ENCODE peak calls at places on chromosomes 3 and 15, in six cellular contexts. One of them, this sample, is unnamed.

GRCh38 chr3:167109746-167110145 is 270.4 kb downstream of the ZBBX start:
- DNase-seq in activated T-helper 9 cell treated with anti-CD3 and anti-CD28 coated beads, Interleukin-2, amount 50 U/mL, for 16 hours: no peak
- DNase-seq in NCI-H524 treated with DMSO at 0.1 percent for 48 hours: no peak
- DNase-seq in nucleus accumbens: no peak
- DNase-seq in choroid plexus epithelial cell: no peak
- DNase-seq in SK-N-DZ: no peak
- DNase-seq in this sample: no peak

GRCh38 chr3:56019490-56019889 is 448.8 kb downstream of the ERC2 start:
- DNase-seq in choroid plexus epithelial cell: no peak
- DNase-seq in activated T-helper 9 cell treated with anti-CD3 and anti-CD28 coated beads, Interleukin-2, amount 50 U/mL, for 16 hours: no peak
- DNase-seq in NCI-H524 treated with DMSO at 0.1 percent for 48 hours: no peak
- DNase-seq in nucleus accumbens: no peak
- DNase-seq in SK-N-DZ: no peak
- DNase-seq in this sample: no peak

GRCh38 chr3:169780738-169781137 is 7.5 kb downstream of the MYNN start:
- DNase-seq in NCI-H524 treated with DMSO at 0.1 percent for 48 hours: no peak
- DNase-seq in choroid plexus epithelial cell: no peak
- DNase-seq in activated T-helper 9 cell treated with anti-CD3 and anti-CD28 coated beads, Interleukin-2, amount 50 U/mL, for 16 hours: no peak
- DNase-seq in nucleus accumbens: no peak
- DNase-seq in SK-N-DZ: no peak
- DNase-seq in this sample: no peak

GRCh38 chr15:40990080-40990479 is 36.8 kb downstream of the CHAC1 start:
- DNase-seq in SK-N-DZ: no peak
- DNase-seq in activated T-helper 9 cell treated with anti-CD3 and anti-CD28 coated beads, Interleukin-2, amount 50 U/mL, for 16 hours: no peak
- DNase-seq in nucleus accumbens: no peak
- DNase-seq in NCI-H524 treated with DMSO at 0.1 percent for 48 hours: no peak
- DNase-seq in choroid plexus epithelial cell: no peak
- DNase-seq in this sample: no peak

GRCh38 chr3:59049671-59050331 is at the start of gene CFAP20DC:
- DNase-seq in SK-N-DZ: peak; percentile 89
- DNase-seq in nucleus accumbens: peak; percentile 86
- DNase-seq in NCI-H524 treated with DMSO at 0.1 percent for 48 hours: peak; percentile 70
- DNase-seq in choroid plexus epithelial cell: peak; percentile 93
- DNase-seq in activated T-helper 9 cell treated with anti-CD3 and anti-CD28 coated beads, Interleukin-2, amount 50 U/mL, for 16 hours: peak; percentile 74
- DNase-seq in this sample: peak; percentile 96

GRCh38 chr3:15206662-15207576 is 873 bp downstream of the CAPN7 start:
- DNase-seq in SK-N-DZ: peak; percentile 60
- DNase-seq in nucleus accumbens: no peak
- DNase-seq in NCI-H524 treated with DMSO at 0.1 percent for 48 hours: no peak
- DNase-seq in activated T-helper 9 cell treated with anti-CD3 and anti-CD28 coated beads, Interleukin-2, amount 50 U/mL, for 16 hours: no peak
- DNase-seq in choroid plexus epithelial cell: peak; percentile 51
- DNase-seq in this sample: no peak

GRCh38 chr15:59174846-59175831 is 31.5 kb upstream of the LDHAL6B start:
- DNase-seq in activated T-helper 9 cell treated with anti-CD3 and anti-CD28 coated beads, Interleukin-2, amount 50 U/mL, for 16 hours: peak; percentile 11
- DNase-seq in choroid plexus epithelial cell: peak; percentile 86
- DNase-seq in NCI-H524 treated with DMSO at 0.1 percent for 48 hours: peak; percentile 75
- DNase-seq in nucleus accumbens: peak; percentile 39
- DNase-seq in SK-N-DZ: peak; percentile 50
- DNase-seq in this sample: peak; percentile 59

GRCh38 chr3:54349231-54349647 is 226.9 kb downstream of the CACNA2D3 start:
- DNase-seq in NCI-H524 treated with DMSO at 0.1 percent for 48 hours: peak; percentile 60
- DNase-seq in SK-N-DZ: peak; percentile 16
- DNase-seq in choroid plexus epithelial cell: no peak
- DNase-seq in activated T-helper 9 cell treated with anti-CD3 and anti-CD28 coated beads, Interleukin-2, amount 50 U/mL, for 16 hours: no peak
- DNase-seq in nucleus accumbens: no peak
- DNase-seq in this sample: no peak

GRCh38 chr3:152317956-152318355 is 49.2 kb downstream of the MBNL1 start:
- DNase-seq in SK-N-DZ: no peak
- DNase-seq in nucleus accumbens: no peak
- DNase-seq in NCI-H524 treated with DMSO at 0.1 percent for 48 hours: no peak
- DNase-seq in choroid plexus epithelial cell: peak; percentile 65
- DNase-seq in activated T-helper 9 cell treated with anti-CD3 and anti-CD28 coated beads, Interleukin-2, amount 50 U/mL, for 16 hours: no peak
- DNase-seq in this sample: no peak

GRCh38 chr15:62390793-62391543 is 225.9 kb upstream of the C2CD4B start:
- DNase-seq in activated T-helper 9 cell treated with anti-CD3 and anti-CD28 coated beads, Interleukin-2, amount 50 U/mL, for 16 hours: peak; percentile 1
- DNase-seq in choroid plexus epithelial cell: peak; percentile 54
- DNase-seq in SK-N-DZ: peak; percentile 47
- DNase-seq in nucleus accumbens: peak; percentile 59
- DNase-seq in NCI-H524 treated with DMSO at 0.1 percent for 48 hours: no peak
- DNase-seq in this sample: peak; percentile 77

GRCh38 chr3:190534986-190535385 is 21.1 kb downstream of the IL1RAP start:
- DNase-seq in choroid plexus epithelial cell: no peak
- DNase-seq in SK-N-DZ: no peak
- DNase-seq in activated T-helper 9 cell treated with anti-CD3 and anti-CD28 coated beads, Interleukin-2, amount 50 U/mL, for 16 hours: no peak
- DNase-seq in NCI-H524 treated with DMSO at 0.1 percent for 48 hours: no peak
- DNase-seq in nucleus accumbens: no peak
- DNase-seq in this sample: no peak

GRCh38 chr15:86060614-86061125 is 19.0 kb upstream of the AGBL1 start:
- DNase-seq in activated T-helper 9 cell treated with anti-CD3 and anti-CD28 coated beads, Interleukin-2, amount 50 U/mL, for 16 hours: no peak
- DNase-seq in SK-N-DZ: no peak
- DNase-seq in NCI-H524 treated with DMSO at 0.1 percent for 48 hours: no peak
- DNase-seq in nucleus accumbens: no peak
- DNase-seq in choroid plexus epithelial cell: no peak
- DNase-seq in this sample: no peak